ENCODE peak calls at places on chromosome 22, in nine cellular contexts. K is left ventricle myocardium inferior; M is small intestine; E is cardiac muscle cell; Z is body of pancreas; N is ovary; R is sigmoid colon; A is CD8-positive, alpha-beta memory T cell; O is upper lobe of right lung. L is an unnamed sample.

GRCh38 chr22:50010676-50011446 is 1.7 kb downstream of the IL17REL start:
- DNase-seq in K (no peak), M (no peak), E (no peak), Z (no peak), N (peak; percentile 31), R (peak; percentile 58), A (peak; percentile 71), O (peak; percentile 58), L (no peak)

GRCh38 chr22:18078329-18079041 is 695 bp downstream of the PEX26 start:
- DNase-seq in K (no peak), M (peak; percentile 79), E (peak; percentile 22), Z (peak; percentile 59), N (peak; percentile 60), R (no peak), A (no peak), O (peak; percentile 77), L (peak; percentile 82)

GRCh38 chr22:30636226-30637077 is 871 bp downstream of the SLC35E4 start:
- DNase-seq in K (peak; percentile 29), M (peak; percentile 26), E (no peak), Z (peak; percentile 45), N (peak; percentile 55), R (no peak), A (peak; percentile 7), O (no peak), L (peak; percentile 80)

GRCh38 chr22:37161442-37161841 is 11.7 kb upstream of the IL2RB start:
- DNase-seq in K (no peak), M (no peak), E (no peak), Z (no peak), N (no peak), R (no peak), A (no peak), O (no peak), L (peak; percentile 26)

GRCh38 chr22:50671641-50672040 is 982 bp upstream of the SHANK3 start:
- DNase-seq in K (no peak), M (no peak), E (no peak), Z (no peak), N (no peak), R (no peak), A (no peak), O (no peak), L (no peak)

GRCh38 chr22:37726240-37726887 is 29.5 kb downstream of the TRIOBP start:
- DNase-seq in K (no peak), M (no peak), E (peak; percentile 54), Z (no peak), N (no peak), R (no peak), A (no peak), O (no peak), L (no peak)

GRCh38 chr22:30459206-30460052 is 12.4 kb downstream of the SEC14L3 start:
- DNase-seq in K (no peak), M (no peak), E (peak; percentile 44), Z (no peak), N (no peak), R (no peak), A (no peak), O (no peak), L (no peak)

GRCh38 chr22:47586038-47586437 is 823.6 kb downstream of the TBC1D22A start:
- DNase-seq in K (no peak), M (peak; percentile 6), E (no peak), Z (no peak), N (no peak), R (peak; percentile 11), A (no peak), O (no peak), L (no peak)

GRCh38 chr22:45280583-45280972 is 4.2 kb upstream of the UPK3A start:
- DNase-seq in K (no peak), M (no peak), E (no peak), Z (no peak), N (no peak), R (no peak), A (no peak), O (no peak), L (no peak)

GRCh38 chr22:45278125-45278524 is 6.6 kb upstream of the UPK3A start:
- DNase-seq in K (no peak), M (no peak), E (no peak), Z (no peak), N (no peak), R (no peak), A (no peak), O (no peak), L (no peak)

GRCh38 chr22:45273452-45274075 is 11.2 kb upstream of the UPK3A start:
- DNase-seq in K (no peak), M (peak; percentile 95), E (no peak), Z (no peak), N (no peak), R (no peak), A (no peak), O (no peak), L (no peak)

GRCh38 chr22:45272498-45272897 is 12.3 kb upstream of the UPK3A start:
- DNase-seq in K (no peak), M (no peak), E (no peak), Z (no peak), N (no peak), R (no peak), A (no peak), O (no peak), L (no peak)

DNA sequence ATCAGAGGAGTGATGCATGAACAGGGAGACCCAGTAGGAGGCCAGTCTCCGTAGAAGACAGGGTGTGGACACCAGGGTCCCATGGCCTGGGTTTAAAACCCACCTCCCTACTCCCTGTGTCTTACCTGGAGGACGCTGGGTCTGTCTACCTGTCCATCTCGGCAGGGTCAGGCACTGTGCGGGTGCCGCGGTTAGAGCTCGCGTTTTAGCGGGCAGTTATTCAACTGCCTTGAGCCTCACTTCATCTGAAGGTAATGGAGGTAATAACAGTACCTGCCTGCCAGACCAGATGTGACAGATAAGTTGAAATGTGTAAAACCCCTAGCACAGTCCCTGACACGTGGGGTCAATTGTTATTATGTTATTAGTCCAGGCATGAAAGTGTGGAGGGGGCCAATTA is 8.2 kb upstream of the UPK3A start:
- DNase-seq in K (no peak), M (no peak), E (no peak), Z (no peak), N (no peak), R (no peak), A (no peak), O (no peak), L (no peak)
- H3K4me1 ChIP-seq in K (peaks cover 38% of the 10 kb centered on the region), M (peaks cover 3% of the 10 kb centered on the region), E (peaks cover 11% of the 10 kb centered on the region), Z (peaks cover 6% of the 10 kb centered on the region), N (peaks cover 5% of the 10 kb centered on the region), R (no peaks in the 10 kb centered on the region), A (peaks cover 4% of the 10 kb centered on the region), O (peaks cover 13% of the 10 kb centered on the region), L (peaks cover 6% of the 10 kb centered on the region)

GRCh38 chr22:39247379-39247778 is 2.6 kb upstream of the PDGFB start:
- DNase-seq in K (no peak), M (no peak), E (no peak), Z (no peak), N (no peak), R (no peak), A (no peak), O (no peak), L (no peak)

GRCh38 chr22:39250131-39250530 is 5.3 kb upstream of the PDGFB start:
- DNase-seq in K (no peak), M (no peak), E (no peak), Z (no peak), N (no peak), R (no peak), A (no peak), O (no peak), L (no peak)

GRCh38 chr22:39246690-39247332 is 2.0 kb upstream of the PDGFB start:
- DNase-seq in K (no peak), M (no peak), E (no peak), Z (no peak), N (no peak), R (no peak), A (no peak), O (no peak), L (no peak)

GRCh38 chr22:39249081-39249704 is 4.4 kb upstream of the PDGFB start:
- DNase-seq in K (no peak), M (no peak), E (no peak), Z (no peak), N (no peak), R (no peak), A (no peak), O (no peak), L (no peak)

GRCh38 chr22:39248254-39248653 is 3.5 kb upstream of the PDGFB start:
- DNase-seq in K (no peak), M (no peak), E (no peak), Z (peak; percentile 61), N (no peak), R (no peak), A (no peak), O (no peak), L (no peak)
- H3K27ac ChIP-seq in K (no peak overlapping the region), M (no peak overlapping the region), E (no peak overlapping the region), Z (no peak overlapping the region), N (no peak overlapping the region), R (no peak overlapping the region), A (no peak overlapping the region), O (no peak overlapping the region), L (no peak overlapping the region)

GRCh38 chr22:23073506-23074229 is 3.3 kb downstream of the GNAZ start:
- DNase-seq in K (peak; percentile 11), M (no peak), E (no peak), Z (no peak), N (peak; percentile 33), R (peak; percentile 53), A (no peak), O (peak; percentile 39), L (peak; percentile 36)

GRCh38 chr22:23072035-23072910 is 2.0 kb downstream of the GNAZ start:
- DNase-seq in K (peak; percentile 2), M (no peak), E (no peak), Z (no peak), N (peak; percentile 25), R (peak; percentile 60), A (no peak), O (peak; percentile 36), L (peak; percentile 53)

GRCh38 chr22:23074451-23074850 is 4.1 kb downstream of the GNAZ start:
- DNase-seq in K (peak; percentile 7), M (no peak), E (no peak), Z (no peak), N (peak; percentile 22), R (peak; percentile 33), A (no peak), O (peak; percentile 52), L (peak; percentile 59)

GRCh38 chr22:23071163-23072034 is 1.1 kb downstream of the GNAZ start:
- DNase-seq in K (peak; percentile 13), M (no peak), E (no peak), Z (peak; percentile 14), N (peak; percentile 45), R (peak; percentile 63), A (no peak), O (peak; percentile 58), L (peak; percentile 70)

GRCh38 chr22:23072911-23073491 is 2.7 kb downstream of the GNAZ start:
- DNase-seq in K (peak; percentile 3), M (no peak), E (no peak), Z (no peak), N (peak; percentile 22), R (peak; percentile 38), A (no peak), O (peak; percentile 37), L (peak; percentile 39)
- H3K4me1 ChIP-seq in K (peaks cover 35% of the 10 kb centered on the region), M (no peaks in the 10 kb centered on the region), E (no peaks in the 10 kb centered on the region), Z (peaks cover 22% of the 10 kb centered on the region), N (peaks cover 5% of the 10 kb centered on the region), R (no peaks in the 10 kb centered on the region), A (peaks cover 15% of the 10 kb centered on the region), O (no peaks in the 10 kb centered on the region), L (peaks cover 7% of the 10 kb centered on the region)

GRCh38 chr22:42869463-42869862 is 12.4 kb upstream of the ARFGAP3 start:
- DNase-seq in K (no peak), M (no peak), E (no peak), Z (no peak), N (no peak), R (no peak), A (no peak), O (no peak), L (no peak)

GRCh38 chr22:42869888-42870480 is 12.9 kb upstream of the ARFGAP3 start:
- DNase-seq in K (no peak), M (no peak), E (no peak), Z (peak; percentile 49), N (no peak), R (no peak), A (no peak), O (no peak), L (no peak)

GRCh38 chr22:42866100-42866499 is 9.0 kb upstream of the ARFGAP3 start:
- DNase-seq in K (no peak), M (no peak), E (no peak), Z (no peak), N (no peak), R (no peak), A (no peak), O (no peak), L (no peak)

GRCh38 chr22:42871146-42872050 is 14.3 kb upstream of the ARFGAP3 start:
- DNase-seq in K (no peak), M (no peak), E (no peak), Z (no peak), N (no peak), R (no peak), A (no peak), O (no peak), L (no peak)

DNA sequence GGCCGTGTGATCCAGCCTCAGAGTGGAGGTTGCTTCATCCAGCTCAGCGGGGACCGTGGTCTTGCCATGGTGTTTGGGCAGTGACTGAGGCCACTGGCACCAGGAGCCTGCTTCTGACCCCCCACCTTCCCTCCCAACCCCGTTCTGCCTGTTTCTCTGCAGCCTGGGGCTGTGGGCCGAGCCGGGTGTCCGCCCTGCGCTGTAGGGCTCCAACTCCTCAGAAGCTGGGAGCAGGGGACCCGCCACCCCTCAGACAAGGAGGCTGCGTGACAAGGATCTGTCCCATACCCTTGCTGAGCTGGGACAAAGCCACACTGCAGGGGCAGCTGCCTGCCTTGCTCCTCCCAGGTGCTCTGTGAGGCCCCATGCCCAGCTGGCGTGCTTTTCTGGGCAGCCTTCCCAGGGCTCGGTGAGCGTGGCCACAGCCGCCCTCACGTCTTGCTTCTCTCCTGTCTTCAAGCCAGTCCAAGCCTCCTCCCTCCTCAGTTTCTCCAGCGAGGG is 11.7 kb upstream of the ARFGAP3 start:
- DNase-seq in K (peak; percentile 72), M (no peak), E (peak; percentile 28), Z (peak; percentile 94), N (peak; percentile 58), R (peak; percentile 90), A (no peak), O (peak; percentile 85), L (peak; percentile 88)
- H3K27ac ChIP-seq in K (peak overlapping the region; percentile 73), M (no peak overlapping the region), E (peak overlapping the region; percentile 39), Z (peak overlapping the region; percentile 72), N (no peak overlapping the region), R (peak overlapping the region; percentile 59), A (no peak overlapping the region), O (peak overlapping the region; percentile 34), L (no peak overlapping the region)